ENCODE peak calls at places on chromosomes 6 and 20, in five cellular contexts. G, W, O, P and Y are unnamed samples.

GRCh38 chr20:42747765-42748411 is 441.8 kb downstream of the PTPRT start:
- DNase-seq in G (no peak), W (no peak), O (no peak), P (no peak), Y (no peak)

GRCh38 chr6:77633471-77633870 is 19.4 kb upstream of the MEI4 start:
- DNase-seq in G (no peak), W (no peak), O (no peak), P (no peak), Y (no peak)

GRCh38 chr6:156633291-156633690 is 143.9 kb upstream of the ARID1B start:
- DNase-seq in G (no peak), W (no peak), O (no peak), P (no peak), Y (no peak)

GRCh38 chr20:58636983-58637421 is 14.1 kb upstream of the STX16 start:
- DNase-seq in G (no peak), W (no peak), O (no peak), P (no peak), Y (no peak)

GRCh38 chr6:157761331-157761921 is 61.6 kb upstream of the SNX9 start:
- DNase-seq in G (no peak), W (no peak), O (no peak), P (no peak), Y (peak)

GRCh38 chr20:51456511-51457280 is 85.8 kb downstream of the NFATC2 start:
- DNase-seq in G (peak), W (peak), O (no peak), P (peak), Y (no peak)

GRCh38 chr20:57907131-57908083 is 197.6 kb upstream of the PMEPA1 start:
- DNase-seq in G (no peak), W (no peak), O (no peak), P (no peak), Y (no peak)

GRCh38 chr6:53461682-53462081 is 83.2 kb downstream of the GCLC start:
- DNase-seq in G (no peak), W (no peak), O (no peak), P (no peak), Y (no peak)

GRCh38 chr20:25397827-25398226 is 7.2 kb upstream of the ABHD12 start:
- DNase-seq in G (no peak), W (no peak), O (no peak), P (no peak), Y (no peak)

GRCh38 chr6:29792123-29793035 is 35.2 kb upstream of the HLA-G start:
- DNase-seq in G (peak), W (no peak), O (peak), P (no peak), Y (no peak)

GRCh38 chr6:160273196-160273595 is 14.6 kb upstream of the SLC22A2 start:
- DNase-seq in G (no peak), W (no peak), O (no peak), P (no peak), Y (no peak)

GRCh38 chr6:162701551-162701950 is 26.0 kb downstream of the PRKN start:
- DNase-seq in G (no peak), W (no peak), O (no peak), P (no peak), Y (no peak)

GRCh38 chr20:44326391-44327159 is 10.3 kb upstream of the R3HDML start:
- DNase-seq in G (no peak), W (no peak), O (peak), P (no peak), Y (no peak)

GRCh38 chr20:19256085-19256484 is 43.6 kb downstream of the SLC24A3 start:
- DNase-seq in G (no peak), W (no peak), O (no peak), P (no peak), Y (no peak)

GRCh38 chr6:34922177-34922663 is 33.2 kb downstream of the ANKS1A start:
- DNase-seq in G (no peak), W (no peak), O (no peak), P (peak), Y (no peak)

GRCh38 chr6:43719511-43719910 is 31.9 kb upstream of the MRPS18A start:
- DNase-seq in G (no peak), W (no peak), O (no peak), P (no peak), Y (no peak)

GRCh38 chr6:24566020-24566752 is 71.4 kb downstream of the ALDH5A1 start:
- DNase-seq in G (no peak), W (no peak), O (no peak), P (peak), Y (no peak)

GRCh38 chr6:89862281-89862680 is 32.0 kb upstream of the GJA10 start:
- DNase-seq in G (no peak), W (no peak), O (no peak), P (no peak), Y (peak)

GRCh38 chr20:51507357-51508036 is 35.0 kb downstream of the NFATC2 start:
- DNase-seq in G (no peak), W (no peak), O (no peak), P (no peak), Y (no peak)

GRCh38 chr6:24606200-24606599 is 39.8 kb downstream of the KIAA0319 start:
- DNase-seq in G (no peak), W (no peak), O (no peak), P (no peak), Y (no peak)

GRCh38 chr6:77015350-77015749 is 447.9 kb downstream of the HTR1B start:
- DNase-seq in G (no peak), W (no peak), O (no peak), P (no peak), Y (no peak)

GRCh38 chr6:33490621-33491020 is 36.2 kb downstream of the ZBTB9 start:
- DNase-seq in G (no peak), W (no peak), O (no peak), P (no peak), Y (no peak)
- TF ChIP-seq SRF in G (no peak), W (no peak), O (no peak), P (no peak), Y (no peak)

DNA sequence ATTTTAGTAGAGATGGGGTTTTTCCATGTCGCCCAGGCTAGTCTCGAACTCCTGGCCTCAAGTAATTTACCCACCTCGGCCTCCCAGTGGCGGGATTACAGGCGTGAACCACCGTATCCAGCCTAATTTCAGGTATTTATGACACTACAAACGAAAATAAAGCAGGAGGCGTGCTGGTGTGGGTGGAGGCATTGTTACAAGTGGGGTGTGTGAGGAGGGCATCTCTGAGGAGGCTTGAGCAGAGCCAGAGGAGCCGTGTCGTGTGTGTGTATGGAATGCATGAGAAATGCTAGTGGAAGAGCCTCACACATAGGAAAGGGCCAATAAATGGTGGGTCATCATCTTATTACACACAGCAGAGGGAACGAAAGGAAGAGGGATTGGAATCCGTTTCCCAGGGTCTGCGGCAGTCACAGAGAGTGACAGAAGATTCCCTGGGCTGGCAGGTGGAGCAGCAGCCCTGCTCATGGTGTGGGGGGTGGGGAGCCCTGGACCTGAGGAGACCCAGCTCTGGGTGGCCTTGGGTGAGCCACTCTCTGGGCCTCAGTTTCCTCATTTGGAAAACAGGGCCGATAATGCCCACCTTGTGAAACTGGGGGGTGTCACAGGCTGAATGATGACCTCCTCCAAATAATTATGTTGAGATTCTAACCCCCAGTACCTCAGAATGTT is 17.2 kb upstream of the PEDS1 start:
- DNase-seq in G (peak), W (no peak), O (no peak), P (no peak), Y (no peak)
- H3K9ac ChIP-seq in G (no peak), W (no peak), O (no peak), P (peak), Y (no peak)

GRCh38 chr20:48178607-48179006 is 393.3 kb upstream of the SULF2 start:
- DNase-seq in G (no peak), W (no peak), O (no peak), P (no peak), Y (no peak)

GRCh38 chr20:48177058-48177457 is 391.8 kb upstream of the SULF2 start:
- DNase-seq in G (no peak), W (no peak), O (no peak), P (no peak), Y (no peak)

GRCh38 chr20:48176139-48176538 is 390.9 kb upstream of the SULF2 start:
- DNase-seq in G (no peak), W (no peak), O (no peak), P (no peak), Y (no peak)

GRCh38 chr20:48171626-48172025 is 386.3 kb upstream of the SULF2 start:
- DNase-seq in G (no peak), W (no peak), O (no peak), P (no peak), Y (no peak)

DNA sequence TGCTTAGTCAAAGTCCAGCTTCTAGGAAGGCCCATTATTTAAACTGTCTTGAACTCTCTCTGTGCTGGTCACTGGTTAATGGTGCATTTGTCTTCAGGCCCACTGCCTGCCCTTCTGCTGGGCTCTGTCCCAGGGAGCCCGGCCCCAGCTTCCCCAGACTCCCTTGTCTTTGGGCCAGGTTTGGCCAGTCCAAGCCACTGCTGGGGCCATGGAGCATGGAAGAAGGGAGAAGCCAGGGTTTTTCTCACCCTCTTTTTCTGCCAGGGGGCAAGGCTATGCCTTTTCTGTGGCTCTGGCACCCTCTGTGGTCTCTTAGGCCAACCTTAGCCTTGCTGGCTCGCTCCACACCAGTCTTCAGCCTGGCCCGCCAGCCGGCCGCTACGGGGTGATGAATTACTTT is 390.0 kb upstream of the SULF2 start:
- DNase-seq in G (no peak), W (no peak), O (no peak), P (no peak), Y (no peak)
- TF ChIP-seq SRF in G (no peak), W (no peak), O (no peak), P (no peak), Y (no peak)

GRCh38 chr6:111478749-111479148 is 4.3 kb downstream of the REV3L start:
- DNase-seq in G (peak), W (peak), O (no peak), P (peak), Y (peak)
- H3K9ac ChIP-seq in G (no peak), W (peak), O (no peak), P (no peak), Y (no peak)

DNA sequence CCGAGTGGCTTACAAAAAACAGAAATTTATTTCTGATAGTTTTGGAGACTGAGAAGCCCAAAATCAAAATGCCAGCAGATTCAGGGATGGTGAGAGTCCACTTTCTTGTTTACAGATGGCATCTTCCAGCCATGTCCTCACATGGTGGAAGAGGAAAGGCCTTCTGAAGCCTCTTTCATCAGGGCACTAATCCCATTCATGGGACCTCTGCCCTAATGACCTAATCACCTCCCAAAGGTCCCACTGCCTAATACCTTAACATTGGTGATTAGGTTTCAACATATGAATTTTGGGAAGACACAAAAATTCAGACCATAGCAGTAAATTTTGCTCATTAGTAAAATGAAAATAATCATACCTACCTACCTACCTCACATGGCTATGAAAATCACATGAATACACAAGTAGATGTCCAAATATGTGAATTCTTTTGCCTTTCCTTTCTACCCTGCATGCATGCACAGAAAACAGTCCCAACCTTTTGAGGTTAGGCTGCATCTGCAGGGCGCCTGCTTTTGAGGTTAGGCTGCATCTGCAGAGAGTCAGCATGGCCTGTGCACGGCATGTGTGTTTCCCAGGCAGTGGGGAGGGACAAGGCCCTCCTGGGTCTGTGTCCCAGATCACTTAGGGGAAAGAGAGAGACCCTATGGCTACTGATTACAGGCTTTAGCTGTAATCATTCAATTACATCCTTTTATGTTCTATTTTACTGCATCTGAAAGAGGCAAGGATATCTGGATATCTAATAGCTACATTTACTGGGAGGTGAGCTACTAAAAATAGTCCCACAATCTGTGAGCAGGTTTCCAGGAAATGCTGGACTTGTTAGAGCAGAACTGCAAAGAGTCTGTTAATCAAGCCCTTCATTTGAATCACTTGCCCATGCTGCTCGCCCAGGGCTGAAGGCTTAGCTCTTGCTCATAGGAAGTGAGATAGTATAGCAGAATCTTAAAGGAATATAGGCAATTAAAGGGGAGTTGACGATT is 497.7 kb upstream of the MARCKS start:
- DNase-seq in G (no peak), W (no peak), O (no peak), P (no peak), Y (no peak)
- TF ChIP-seq SRF in G (no peak), W (no peak), O (no peak), P (no peak), Y (no peak)

GRCh38 chr20:13718161-13718560 is 66.6 kb downstream of the ESF1 start:
- DNase-seq in G (no peak), W (no peak), O (no peak), P (no peak), Y (peak)
- H3K9ac ChIP-seq in G (no peak), W (no peak), O (no peak), P (no peak), Y (no peak)

GRCh38 chr20:35618372-35619131 is 2.9 kb downstream of the SPAG4 start:
- DNase-seq in G (no peak), W (no peak), O (peak), P (no peak), Y (no peak)
- TF ChIP-seq SRF in G (no peak), W (no peak), O (no peak), P (no peak), Y (no peak)

DNA sequence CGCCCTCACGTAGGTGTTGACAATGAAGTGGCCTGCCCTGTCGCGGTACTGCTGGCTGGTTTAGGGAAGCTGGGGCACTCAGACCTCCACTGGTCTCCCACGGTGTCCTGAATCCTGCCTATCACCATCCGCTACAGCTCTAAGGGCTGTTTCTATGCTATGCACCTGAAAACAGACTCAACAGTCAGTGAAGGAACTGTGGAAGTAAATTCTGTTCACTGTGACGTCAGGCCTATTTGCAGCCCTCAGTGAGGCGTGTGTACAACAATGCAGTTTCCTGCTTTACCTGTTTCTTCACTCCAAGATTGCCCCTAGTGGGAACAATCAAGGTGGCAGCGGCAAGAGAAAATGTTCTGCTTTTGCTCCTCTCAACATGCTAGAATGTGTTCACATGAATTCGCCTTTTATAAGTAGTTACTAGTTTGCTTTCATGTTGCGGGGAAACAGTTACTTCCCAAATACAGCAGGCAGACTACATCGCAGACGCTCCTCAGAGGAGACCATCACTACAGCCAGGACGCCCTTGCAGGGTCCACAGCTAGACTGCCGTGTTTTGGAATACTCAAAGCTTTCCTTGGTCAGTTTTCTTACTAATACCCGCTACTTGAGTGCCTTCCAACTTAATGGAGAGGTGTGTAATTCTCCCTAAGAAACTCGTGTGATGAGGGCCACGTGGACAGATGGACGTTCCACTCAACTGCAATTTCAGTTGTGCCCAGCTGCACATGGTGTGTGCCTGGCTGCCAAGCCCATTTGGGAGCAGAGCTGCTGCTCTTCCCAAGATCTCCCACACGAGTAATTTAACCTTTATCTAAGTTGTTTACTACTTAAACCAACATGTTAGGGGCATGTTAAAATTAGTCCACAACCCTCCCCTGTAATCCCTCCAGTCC is 25.4 kb downstream of the DIDO1 start:
- DNase-seq in G (no peak), W (no peak), O (no peak), P (peak), Y (no peak)
- H3K9ac ChIP-seq in G (no peak), W (no peak), O (no peak), P (no peak), Y (no peak)

GRCh38 chr6:2877057-2877882 is 25.8 kb downstream of the SERPINB9 start:
- DNase-seq in G (no peak), W (no peak), O (no peak), P (peak), Y (no peak)
- TF ChIP-seq SRF in G (no peak), W (no peak), O (no peak), P (no peak), Y (no peak)